ENCODE peak calls at places on chromosomes 3 and 15, in eight cellular contexts. A is ovary, C is thoracic aorta, Q is SK-N-SH, J is aorta, N is sigmoid colon, I is cardiac muscle cell, R is Caco-2. P is an unnamed sample. For H3K9me3 and H3K4me1, the result is how much of the 10 kb centered on the place peaks cover.

GRCh38 chr3:61875976-61876671 is 314.8 kb downstream of the PTPRG start:
- DNase-seq in I (no peak), Q (no peak), N (no peak), J (no peak), R (no peak), C (no peak), A (no peak), P (no peak)

GRCh38 chr15:58864602-58865419 is 68.7 kb downstream of the SLTM start:
- DNase-seq in J (peak), R (no peak), N (no peak), C (no peak), I (peak), Q (peak), A (peak), P (no peak)

GRCh38 chr15:25734680-25735355 is 128.3 kb downstream of the ATP10A start:
- DNase-seq in N (peak), I (no peak), R (no peak), Q (peak), C (no peak), J (no peak), A (no peak), P (no peak)

GRCh38 chr15:47620960-47621681 is 96.2 kb upstream of the SEMA6D start:
- DNase-seq in R (no peak), C (no peak), A (no peak), Q (no peak), N (no peak), J (no peak), I (no peak), P (no peak)

GRCh38 chr3:160815280-160815679 is 59.2 kb downstream of the PPM1L start:
- DNase-seq in Q (no peak), I (no peak), C (no peak), J (no peak), R (no peak), A (no peak), N (no peak), P (no peak)

GRCh38 chr3:117463276-117463675 is 753.7 kb downstream of the TUSC7 start:
- DNase-seq in Q (no peak), A (no peak), C (no peak), R (no peak), I (no peak), J (no peak), N (no peak), P (no peak)

GRCh38 chr3:129382366-129382765 is 46.1 kb downstream of the EFCAB12 start:
- DNase-seq in R (no peak), A (no peak), I (no peak), J (no peak), N (no peak), Q (no peak), C (no peak), P (no peak)

GRCh38 chr15:62845239-62846126 is 197.1 kb upstream of the TPM1 start:
- DNase-seq in J (no peak), R (peak), Q (no peak), C (no peak), N (peak), A (no peak), I (no peak), P (no peak)

GRCh38 chr3:87006844-87007439 is 16.0 kb upstream of the VGLL3 start:
- DNase-seq in I (peak), R (no peak), A (no peak), Q (no peak), C (no peak), J (no peak), N (no peak), P (no peak)

GRCh38 chr3:23174426-23175039 is 28.6 kb upstream of the UBE2E2 start:
- DNase-seq in J (peak), Q (peak), A (no peak), I (peak), C (no peak), R (peak), N (no peak), P (no peak)

GRCh38 chr15:42716626-42717025 is 20.3 kb downstream of the CDAN1 start:
- DNase-seq in Q (no peak), N (no peak), C (no peak), I (no peak), R (no peak), J (no peak), A (no peak), P (no peak)

GRCh38 chr15:68684476-68684875 is 105.7 kb downstream of the CORO2B start:
- DNase-seq in A (no peak), J (no peak), C (no peak), I (no peak), Q (no peak), N (peak), R (no peak), P (no peak)

GRCh38 chr3:58048301-58048700 is 40.1 kb downstream of the FLNB start:
- DNase-seq in Q (no peak), N (no peak), R (no peak), A (no peak), I (no peak), C (no peak), J (no peak), P (no peak)

GRCh38 chr3:33441322-33441976 is 1.2 kb upstream of the UBP1 start:
- DNase-seq in C (peak), J (no peak), Q (no peak), R (no peak), N (no peak), I (no peak), A (no peak), P (no peak)

GRCh38 chr15:57031082-57031481 is 112.6 kb downstream of the TCF12 start:
- DNase-seq in A (no peak), C (no peak), I (no peak), Q (no peak), R (no peak), N (no peak), J (no peak), P (no peak)

GRCh38 chr3:146476094-146476740 is 6.9 kb upstream of the PLSCR2 start:
- DNase-seq in Q (no peak), R (no peak), A (no peak), C (no peak), N (no peak), J (no peak), I (no peak), P (no peak)

GRCh38 chr15:51366911-51367310 is 25.5 kb downstream of the GLDN start:
- DNase-seq in R (no peak), I (peak), Q (no peak), C (no peak), J (no peak), A (peak), N (no peak), P (no peak)

GRCh38 chr3:184156522-184156955 is 1.4 kb downstream of the DVL3 start:
- DNase-seq in A (peak), N (peak), J (peak), C (no peak), I (peak), R (no peak), Q (peak), P (no peak)

GRCh38 chr3:107630779-107631178 is 108.0 kb downstream of the BBX start:
- DNase-seq in R (no peak), A (no peak), N (no peak), Q (no peak), J (no peak), I (no peak), C (no peak), P (no peak)

GRCh38 chr3:46913644-46914043 is 36.1 kb downstream of the PTH1R start:
- DNase-seq in I (peak), Q (no peak), J (peak), A (peak), R (no peak), C (no peak), N (peak), P (no peak)

GRCh38 chr3:45644467-45645201 is 44.6 kb upstream of the SACM1L start:
- DNase-seq in J (no peak), Q (no peak), I (peak), N (no peak), A (no peak), R (no peak), C (no peak), P (no peak)

GRCh38 chr3:127492426-127492825 is 98.1 kb downstream of the TPRA1 start:
- DNase-seq in R (no peak), N (no peak), Q (no peak), C (no peak), A (peak), J (no peak), I (no peak), P (no peak)
- H3K9me3 ChIP-seq in R (under half), N (under half), Q (under half), C (under half), A (under half), J (under half), I (under half), P (under half)

GRCh38 chr3:11588338-11588737 is 55.4 kb downstream of the VGLL4 start:
- DNase-seq in R (no peak), C (no peak), J (no peak), A (no peak), I (no peak), Q (no peak), N (no peak), P (no peak)

GRCh38 chr3:11584570-11584969 is 59.1 kb downstream of the VGLL4 start:
- DNase-seq in R (no peak), J (no peak), C (no peak), Q (no peak), I (no peak), N (no peak), A (no peak), P (no peak)

GRCh38 chr3:11588755-11589154 is 55.0 kb downstream of the VGLL4 start:
- DNase-seq in C (no peak), A (no peak), R (no peak), I (no peak), Q (no peak), J (no peak), N (no peak), P (no peak)

GRCh38 chr3:11589706-11590105 is 54.0 kb downstream of the VGLL4 start:
- DNase-seq in I (no peak), Q (no peak), C (no peak), N (no peak), A (no peak), R (no peak), J (no peak), P (no peak)

DNA sequence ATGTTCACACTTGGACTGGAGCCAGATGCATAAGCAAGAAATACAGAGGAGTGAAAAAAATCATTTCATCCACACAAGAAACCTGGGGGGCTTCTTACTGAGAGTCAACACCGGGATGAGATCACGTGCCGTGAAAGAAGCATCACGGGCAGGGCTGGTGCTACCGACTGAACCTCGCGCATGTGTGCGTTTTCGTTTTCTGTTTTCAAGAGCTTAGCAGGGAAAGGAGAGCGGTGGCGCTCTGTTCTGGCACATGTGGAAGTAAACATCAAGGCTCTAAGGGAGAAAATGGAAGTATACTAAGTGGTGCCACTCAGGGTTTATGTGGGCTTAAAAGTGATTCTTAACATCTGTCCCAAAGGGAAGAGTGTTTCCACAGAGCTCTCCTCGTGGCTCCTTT is 55.9 kb downstream of the VGLL4 start:
- DNase-seq in A (no peak), I (no peak), N (no peak), C (no peak), J (no peak), R (no peak), Q (no peak), P (no peak)
- H3K4me1 ChIP-seq in A (half or more), I (half or more), N (under half), C (half or more), J (under half), R (under half), Q (half or more), P (under half)

DNA sequence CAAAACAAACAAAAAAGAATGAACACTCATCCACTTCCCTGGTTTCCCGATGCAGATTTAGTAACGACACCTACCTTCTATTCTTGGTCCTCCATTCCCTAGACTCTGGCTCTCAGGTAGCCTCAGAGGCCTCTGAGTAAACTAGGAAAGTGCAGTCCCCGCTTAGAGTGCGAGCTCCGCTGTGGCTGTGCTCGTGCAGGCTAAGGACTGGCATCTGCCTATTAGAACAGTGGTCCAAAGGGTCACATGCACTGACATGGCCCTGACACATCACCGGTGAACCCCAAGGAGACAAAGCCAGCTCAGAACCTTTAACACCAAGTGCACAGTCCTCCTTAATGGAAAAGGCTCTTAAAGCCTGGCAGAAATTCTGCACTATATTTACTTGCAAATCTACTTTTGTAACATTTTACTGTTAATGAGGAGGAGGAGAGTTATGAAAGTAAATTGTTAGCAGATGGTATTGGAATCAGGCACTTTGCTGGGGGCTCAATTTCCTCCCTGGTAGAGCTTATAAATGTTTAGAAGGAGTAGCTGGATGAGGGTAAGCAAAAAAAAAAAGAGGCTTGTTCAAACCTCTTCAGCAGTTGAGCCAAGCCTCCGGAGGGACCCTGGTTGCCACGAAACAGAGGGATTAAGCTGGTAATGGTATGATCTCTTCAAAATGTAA is 31.1 kb downstream of the VGLL4 start:
- DNase-seq in Q (no peak), J (no peak), R (no peak), I (no peak), A (no peak), N (no peak), C (no peak), P (no peak)
- H3K4me3 ChIP-seq in Q (no peak), J (no peak), R (no peak), I (no peak), A (no peak), N (no peak), C (no peak), P (no peak)

DNA sequence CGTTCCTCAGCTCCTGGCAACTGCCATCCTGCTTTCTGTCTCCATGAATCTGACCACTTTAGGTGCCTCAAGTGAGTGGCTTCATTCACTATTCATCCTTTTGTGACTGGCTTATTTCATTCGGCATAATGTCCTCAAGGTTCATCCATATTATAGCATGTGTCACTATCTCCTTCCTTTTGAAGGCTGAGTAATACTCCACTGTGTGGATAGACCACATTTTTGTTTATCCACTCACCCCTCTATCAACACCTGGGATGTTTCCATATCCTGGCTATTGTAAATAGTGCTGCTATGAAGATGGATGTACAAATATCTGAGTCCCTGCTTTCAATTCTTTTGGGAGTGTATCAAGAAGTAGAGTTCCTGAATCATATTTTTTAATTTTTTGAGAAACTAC is 98.8 kb downstream of the ADAMTS17 start:
- DNase-seq in N (no peak), R (no peak), I (no peak), A (no peak), Q (no peak), C (no peak), J (no peak), P (no peak)
- H3K9me3 ChIP-seq in N (under half), R (under half), I (under half), A (under half), Q (under half), C (under half), J (under half), P (under half)

DNA sequence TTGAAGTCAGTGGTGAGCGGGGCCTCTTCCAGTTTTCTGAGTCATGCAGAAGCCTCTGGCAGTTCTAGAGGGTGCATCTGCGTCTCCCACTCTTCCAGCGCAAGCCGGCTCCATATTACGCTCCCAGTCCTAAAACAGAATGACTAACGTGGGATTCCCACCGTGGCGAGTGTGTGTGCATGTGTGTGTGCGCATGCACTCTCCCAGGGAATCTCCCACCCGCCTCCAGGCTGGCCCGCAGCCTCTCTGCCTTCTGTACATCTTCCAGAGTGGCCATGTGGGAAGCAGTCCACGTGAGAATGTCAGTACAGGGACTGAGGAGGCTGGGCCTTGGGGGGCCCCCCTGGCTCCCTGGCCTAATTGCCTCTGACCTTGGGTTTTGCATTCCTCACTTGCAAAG is 87.7 kb downstream of the LSM3 start:
- DNase-seq in Q (no peak), C (no peak), I (peak), N (no peak), R (no peak), A (peak), J (no peak), P (no peak)
- H3K4me1 ChIP-seq in Q (under half), C (under half), I (under half), N (under half), R (under half), A (under half), J (under half), P (under half)

GRCh38 chr15:75674366-75674765 is 26.7 kb downstream of the SNX33 start:
- DNase-seq in N (no peak), Q (no peak), J (no peak), I (no peak), C (no peak), R (no peak), A (no peak), P (no peak)
- H3K4me3 ChIP-seq in N (no peak), Q (no peak), J (no peak), I (no peak), C (no peak), R (no peak), A (no peak), P (no peak)

P was measured in HAP-1.